ENCODE peak calls at places on chromosomes 6 and 20, in four cellular contexts. Z, Q, K and E are unnamed samples.

GRCh38 chr6:112307707-112308106 is 39.4 kb upstream of the RFPL4B start:
- DNase-seq in Q (no peak), K (no peak), Z (no peak), E (no peak)

GRCh38 chr20:21100590-21101452 is 5.3 kb downstream of the LINC00237 start:
- DNase-seq in Z (no peak), K (no peak), Q (peak), E (no peak)

GRCh38 chr6:130020106-130020851 is 1.9 kb downstream of the L3MBTL3 start:
- DNase-seq in Z (peak), Q (peak), K (peak), E (peak)

GRCh38 chr6:47650553-47651432 is 47.6 kb upstream of the ADGRF4 start:
- DNase-seq in Q (no peak), Z (no peak), K (no peak), E (no peak)

GRCh38 chr6:35489995-35490791 is 6.7 kb downstream of the TEAD3 start:
- DNase-seq in Z (no peak), K (peak), Q (peak), E (no peak)

GRCh38 chr20:11301699-11302098 is 616.0 kb upstream of the BTBD3 start:
- DNase-seq in Z (no peak), Q (no peak), K (no peak), E (no peak)

GRCh38 chr6:131819507-131820228 is 11.8 kb downstream of the ENPP1 start:
- DNase-seq in K (no peak), Z (no peak), Q (no peak), E (no peak)

GRCh38 chr20:53623454-53624206 is 30.0 kb upstream of the ZNF217 start:
- DNase-seq in Q (no peak), Z (peak), K (peak), E (no peak)

GRCh38 chr6:100461920-100462295 is 2.8 kb downstream of the SIM1 start:
- DNase-seq in K (no peak), Z (no peak), Q (no peak), E (no peak)

GRCh38 chr6:70973591-70973990 is 16.7 kb upstream of the B3GAT2 start:
- DNase-seq in Q (no peak), K (no peak), Z (no peak), E (no peak)

GRCh38 chr6:116500969-116501433 is 10.4 kb upstream of the CALHM5 start:
- DNase-seq in Q (no peak), Z (no peak), K (no peak), E (no peak)

GRCh38 chr6:28160233-28160632 is 18.6 kb downstream of the ZKSCAN8 start:
- DNase-seq in Q (no peak), Z (no peak), K (no peak), E (no peak)

GRCh38 chr6:166778046-166778445 is 151.0 kb upstream of the RPS6KA2 start:
- DNase-seq in Z (no peak), Q (no peak), K (no peak), E (no peak)

GRCh38 chr6:105370316-105370715 is 32.6 kb downstream of the PREP start:
- DNase-seq in K (no peak), Q (no peak), Z (no peak), E (no peak)

GRCh38 chr20:24450646-24451376 is 18.6 kb upstream of the SYNDIG1 start:
- DNase-seq in Q (no peak), K (no peak), Z (no peak), E (no peak)

GRCh38 chr20:33685328-33686007 is 717 bp downstream of the E2F1 start:
- DNase-seq in Z (peak), K (no peak), Q (no peak), E (peak)

GRCh38 chr6:121838842-121839241 is 403.4 kb downstream of the GJA1 start:
- DNase-seq in K (peak), Q (no peak), Z (no peak), E (no peak)

GRCh38 chr20:17872434-17872833 is 96.2 kb downstream of the SNX5 start:
- DNase-seq in K (no peak), Q (no peak), Z (no peak), E (no peak)

GRCh38 chr6:134764741-134765140 is 185.2 kb downstream of the ALDH8A1 start:
- DNase-seq in Z (no peak), Q (no peak), K (no peak), E (no peak)